ENCODE peak calls at places on chromosomes 4 and X, in seven cellular contexts. Y is HepG2, Z is K562, D is WTC11, G is H1, V is GM12878, N is HEK293T. U is an unnamed sample.

GRCh38 chr4:155995069-155995468 is 41.4 kb upstream of the CTSO start:
- DNase-seq in Y (no peak), Z (no peak), D (no peak), G (no peak), V (no peak), N (no peak), U (no peak)

GRCh38 chr4:68361146-68361589 is 11.3 kb upstream of the YTHDC1 start:
- DNase-seq in Y (peak), Z (no peak), D (no peak), G (no peak), V (no peak), N (no peak), U (no peak)

GRCh38 chr4:153432971-153433752 is 33.0 kb upstream of the TMEM131L start:
- DNase-seq in Y (peak), Z (peak), D (peak), G (peak), V (peak), N (peak), U (peak)

GRCh38 chr4:139207247-139207646 is 30.2 kb upstream of the ELF2 start:
- DNase-seq in Y (no peak), Z (no peak), D (no peak), G (no peak), V (no peak), N (no peak), U (no peak)

GRCh38 chr4:151657896-151658295 is 102.9 kb downstream of the GATB start:
- DNase-seq in Y (no peak), Z (no peak), D (no peak), G (no peak), V (no peak), N (no peak), U (no peak)

GRCh38 chrX:40157228-40158035 is 59.7 kb upstream of the BCOR start:
- DNase-seq in Y (no peak), Z (no peak), D (peak), G (no peak), V (no peak), N (no peak), U (no peak)

GRCh38 chr4:140752669-140753068 is 3.5 kb downstream of the TBC1D9 start:
- DNase-seq in Y (no peak), Z (no peak), D (no peak), G (no peak), V (no peak), N (no peak), U (no peak)

GRCh38 chr4:4680758-4681157 is 138.9 kb upstream of the STX18 start:
- DNase-seq in Y (peak), Z (no peak), D (no peak), G (no peak), V (no peak), N (no peak), U (no peak)

GRCh38 chrX:67607436-67607835 is 63.6 kb downstream of the AR start:
- DNase-seq in Y (no peak), Z (no peak), D (no peak), G (no peak), V (no peak), N (no peak), U (no peak)

GRCh38 chr4:150033109-150033508 is 45.1 kb upstream of the DCLK2 start:
- DNase-seq in Y (no peak), Z (no peak), D (no peak), G (no peak), V (no peak), N (no peak), U (no peak)

GRCh38 chrX:40088803-40089540 is 8.8 kb downstream of the BCOR start:
- DNase-seq in Y (no peak), Z (no peak), D (no peak), G (no peak), V (no peak), N (no peak), U (no peak)

GRCh38 chrX:122565952-122566351 is 618.1 kb upstream of the GRIA3 start:
- DNase-seq in Y (no peak), Z (no peak), D (no peak), G (no peak), V (no peak), N (no peak), U (peak)

GRCh38 chr4:77595361-77595973 is 10.2 kb upstream of the CXCL13 start:
- DNase-seq in Y (no peak), Z (no peak), D (no peak), G (no peak), V (no peak), N (no peak), U (no peak)

GRCh38 chr4:12723849-12724447 is 760.2 kb downstream of the RAB28 start:
- DNase-seq in Y (no peak), Z (no peak), D (peak), G (no peak), V (no peak), N (no peak), U (no peak)

GRCh38 chr4:21304061-21304541 is 603.8 kb downstream of the PACRGL start:
- DNase-seq in Y (no peak), Z (no peak), D (peak), G (peak), V (no peak), N (no peak), U (no peak)

GRCh38 chr4:147340547-147341225 is 140.2 kb upstream of the EDNRA start:
- DNase-seq in Y (no peak), Z (no peak), D (no peak), G (no peak), V (peak), N (no peak), U (peak)

GRCh38 chrX:117511379-117511778 is 605.2 kb downstream of the KLHL13 start:
- DNase-seq in Y (no peak), Z (no peak), D (no peak), G (no peak), V (no peak), N (no peak), U (no peak)

DNA sequence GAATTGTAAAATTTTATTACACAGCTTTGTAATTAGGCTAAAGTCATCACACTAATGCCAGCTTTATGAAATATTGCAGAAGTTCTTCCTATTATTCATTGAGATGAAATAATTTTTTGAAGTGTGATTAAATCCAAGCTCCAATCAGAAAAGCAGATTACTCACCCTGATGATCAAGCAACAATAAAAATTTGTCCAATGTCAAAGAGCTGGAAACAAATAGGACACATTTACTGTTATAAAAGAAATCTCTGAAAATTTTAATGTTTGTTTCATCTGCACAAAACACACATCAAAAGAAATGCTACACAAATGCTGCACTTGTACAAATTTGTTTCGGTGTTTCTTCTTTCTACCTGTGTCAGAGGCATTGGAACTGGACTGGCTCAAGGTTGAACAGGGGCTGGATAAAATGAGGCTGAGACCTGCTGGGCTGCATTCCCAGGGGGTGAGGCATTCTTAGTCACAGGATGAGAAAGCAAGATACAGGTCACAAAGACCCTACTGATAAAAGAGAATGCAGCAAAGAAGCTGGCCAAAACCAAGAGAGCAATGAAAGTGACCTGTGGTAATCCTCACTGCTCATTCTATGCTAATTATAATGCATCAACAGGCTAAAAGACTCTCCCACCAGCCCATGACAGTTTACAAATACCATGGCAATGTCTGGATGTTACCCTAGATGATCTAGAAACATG is 78.3 kb downstream of the GASK1B start:
- DNase-seq in Y (peak), Z (no peak), D (no peak), G (no peak), V (no peak), N (no peak), U (peak)
- TF ChIP-seq SP1 in Y (no peak), Z (no peak), D (no peak), G (no peak), V (no peak), N (no peak), U (peak)

GRCh38 chrX:47960400-47960799 is 43.4 kb downstream of the ZNF182 start:
- DNase-seq in Y (no peak), Z (no peak), D (no peak), G (no peak), V (no peak), N (no peak), U (no peak)

GRCh38 chrX:47956016-47956415 is 47.8 kb downstream of the ZNF182 start:
- DNase-seq in Y (no peak), Z (no peak), D (no peak), G (no peak), V (no peak), N (no peak), U (no peak)

DNA sequence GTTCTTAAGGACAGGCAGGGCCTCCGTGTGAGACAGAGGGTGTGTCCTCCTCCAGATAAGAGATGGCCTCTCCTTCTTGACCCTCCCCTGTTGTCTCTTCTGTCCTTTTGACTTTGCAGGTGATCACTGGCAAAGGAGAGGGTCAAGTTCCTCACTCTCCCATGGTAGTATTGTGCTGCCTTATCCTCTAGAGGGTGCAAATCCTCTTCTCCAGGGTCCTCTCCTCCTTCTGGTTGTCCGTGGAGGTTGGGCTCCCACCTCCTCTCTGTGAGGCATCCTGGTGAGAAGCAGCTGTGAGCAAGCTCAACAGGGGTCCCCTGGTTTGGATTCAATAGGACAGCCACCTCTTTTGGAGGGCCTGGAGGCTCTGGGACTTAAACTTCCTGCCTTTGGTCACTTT is 44.8 kb downstream of the ZNF182 start:
- DNase-seq in Y (peak), Z (no peak), D (no peak), G (no peak), V (no peak), N (peak), U (no peak)
- TF ChIP-seq SP1 in Y (no peak), Z (no peak), D (no peak), G (no peak), V (no peak), N (no peak), U (no peak)

GRCh38 chr4:101205878-101206277 is 141.4 kb downstream of the PPP3CA start:
- DNase-seq in Y (no peak), Z (no peak), D (no peak), G (no peak), V (peak), N (no peak), U (no peak)
- TF ChIP-seq SP1 in Y (no peak), Z (no peak), D (no peak), G (no peak), V (no peak), N (no peak), U (no peak)

DNA sequence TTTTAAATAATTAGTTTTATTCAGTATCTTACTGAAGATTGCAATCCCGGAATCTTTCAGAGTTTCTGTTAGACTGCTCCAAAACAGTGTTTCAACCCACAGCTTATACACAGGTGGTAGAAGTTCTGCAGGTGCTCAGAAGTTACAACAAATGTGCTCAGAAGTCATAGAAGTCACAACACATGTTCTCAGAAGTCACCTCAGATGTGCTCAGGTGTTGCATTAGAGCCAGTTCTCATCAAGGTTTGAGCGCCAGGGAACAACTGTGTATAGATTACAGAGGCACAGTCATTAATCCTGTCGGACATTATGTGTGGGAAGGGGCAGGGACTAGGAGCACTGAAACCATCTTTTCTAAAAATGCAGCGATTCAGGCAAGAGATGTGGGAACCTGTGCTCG is 124.5 kb downstream of the ARSF start:
- DNase-seq in Y (no peak), Z (no peak), D (no peak), G (no peak), V (no peak), N (no peak), U (no peak)
- TF ChIP-seq SP1 in Y (no peak), Z (no peak), D (no peak), G (no peak), V (no peak), N (no peak), U (no peak)

GRCh38 chr4:88021824-88022223 is 14.4 kb downstream of the PKD2 start:
- DNase-seq in Y (no peak), Z (no peak), D (no peak), G (no peak), V (no peak), N (no peak), U (no peak)
- TF ChIP-seq SP1 in Y (no peak), Z (no peak), D (no peak), G (no peak), V (no peak), N (no peak), U (no peak)

GRCh38 chrX:72568406-72569092 is 4.1 kb downstream of the HDAC8 start:
- DNase-seq in Y (no peak), Z (no peak), D (no peak), G (no peak), V (no peak), N (no peak), U (no peak)

GRCh38 chrX:72569786-72570185 is 2.9 kb downstream of the HDAC8 start:
- DNase-seq in Y (no peak), Z (no peak), D (no peak), G (no peak), V (no peak), N (no peak), U (no peak)

GRCh38 chrX:72566448-72566847 is 6.2 kb downstream of the HDAC8 start:
- DNase-seq in Y (no peak), Z (no peak), D (no peak), G (no peak), V (no peak), N (no peak), U (no peak)
- TF ChIP-seq SP1 in Y (no peak), Z (no peak), D (no peak), G (no peak), V (no peak), N (no peak), U (no peak)

DNA sequence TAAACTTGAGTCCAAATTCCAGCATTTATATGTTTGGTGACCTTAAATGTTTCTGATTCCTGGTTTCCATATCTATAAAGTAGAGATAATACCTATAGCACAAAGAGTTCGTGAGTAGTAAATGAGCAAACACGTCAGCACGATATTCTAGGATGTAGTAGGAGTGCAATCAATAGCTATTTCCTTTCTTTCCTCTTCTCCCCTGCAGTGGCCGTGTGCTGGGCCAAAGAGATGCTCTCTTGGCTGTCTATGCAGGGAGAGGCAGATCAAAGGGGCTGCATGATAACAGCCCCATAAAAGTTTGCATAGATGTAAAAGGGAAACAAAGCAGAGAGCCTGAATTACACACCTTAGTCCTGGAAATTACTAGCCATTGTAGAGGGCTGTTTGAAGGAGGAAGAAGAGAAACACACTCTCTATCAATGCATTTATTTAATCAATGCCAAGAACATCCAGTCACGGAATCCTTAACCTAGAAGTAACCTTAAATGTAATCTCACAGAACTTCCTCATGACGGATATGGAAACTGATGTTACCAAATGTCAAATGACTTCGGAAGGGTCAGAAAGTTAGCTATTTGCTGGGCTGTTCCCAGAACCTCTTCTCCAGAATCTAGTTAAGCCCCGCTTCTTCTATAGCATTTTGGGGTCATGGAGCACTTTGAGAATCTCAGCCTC is 35.5 kb upstream of the PLAC8 start:
- DNase-seq in Y (no peak), Z (no peak), D (no peak), G (no peak), V (no peak), N (no peak), U (no peak)
- TF ChIP-seq SP1 in Y (no peak), Z (no peak), D (no peak), G (no peak), V (no peak), N (no peak), U (no peak)

GRCh38 chr4:73690051-73690744 is 50.2 kb upstream of the CXCL8 start:
- DNase-seq in Y (no peak), Z (no peak), D (no peak), G (no peak), V (no peak), N (no peak), U (no peak)
- TF ChIP-seq SP1 in Y (no peak), Z (no peak), D (no peak), G (no peak), V (no peak), N (no peak), U (no peak)

GRCh38 chr4:181143241-181143854 is 1099.9 kb upstream of the TENM3 start:
- DNase-seq in Y (peak), Z (peak), D (peak), G (peak), V (peak), N (peak), U (peak)
- TF ChIP-seq SP1 in Y (no peak), Z (no peak), D (no peak), G (no peak), V (no peak), N (no peak), U (no peak)

U was measured in HCT116.